ENCODE peak calls at places on chromosomes 7 and 10, in seven cellular contexts. A, U, W, Q, P, C and K are unnamed samples.

GRCh38 chr7:43164757-43165156 is 52.3 kb downstream of the HECW1 start:
- DNase-seq in A (peak), U (no peak), W (no peak), Q (no peak), P (no peak), C (no peak), K (no peak)

GRCh38 chr7:114085313-114085591 is 166.4 kb upstream of the PPP1R3A start:
- DNase-seq in A (peak), U (no peak), W (no peak), Q (no peak), P (no peak), C (no peak), K (no peak)

GRCh38 chr7:107161415-107161814 is 7.4 kb upstream of the HBP1 start:
- DNase-seq in A (no peak), U (no peak), W (no peak), Q (no peak), P (no peak), C (no peak), K (no peak)

GRCh38 chr7:39375047-39375873 is 190.9 kb upstream of the YAE1 start:
- DNase-seq in A (no peak), U (no peak), W (no peak), Q (no peak), P (no peak), C (no peak), K (no peak)

GRCh38 chr7:128903621-128904361 is 6.7 kb downstream of the KCP start:
- DNase-seq in A (peak), U (no peak), W (no peak), Q (no peak), P (no peak), C (peak), K (no peak)

GRCh38 chr10:48469516-48470020 is 135.3 kb downstream of the ARHGAP22 start:
- DNase-seq in A (no peak), U (no peak), W (no peak), Q (no peak), P (no peak), C (peak), K (no peak)

GRCh38 chr7:134941185-134941900 is 45.0 kb upstream of the AGBL3 start:
- DNase-seq in A (no peak), U (no peak), W (no peak), Q (no peak), P (no peak), C (no peak), K (no peak)

GRCh38 chr7:27191716-27192545 is 6.9 kb upstream of the HOXA11 start:
- DNase-seq in A (no peak), U (no peak), W (no peak), Q (no peak), P (no peak), C (no peak), K (no peak)

GRCh38 chr10:88933584-88933983 is 19.0 kb downstream of the ACTA2 start:
- DNase-seq in A (no peak), U (no peak), W (no peak), Q (no peak), P (no peak), C (no peak), K (no peak)

GRCh38 chr7:90713628-90714027 is 117.5 kb downstream of the CDK14 start:
- DNase-seq in A (no peak), U (no peak), W (no peak), Q (no peak), P (no peak), C (no peak), K (no peak)

GRCh38 chr10:2296179-2296578 is 558.9 kb upstream of the ADARB2 start:
- DNase-seq in A (no peak), U (no peak), W (no peak), Q (no peak), P (no peak), C (no peak), K (no peak)

GRCh38 chr10:11115337-11115736 is 97.7 kb downstream of the CELF2 start:
- DNase-seq in A (no peak), U (no peak), W (no peak), Q (no peak), P (no peak), C (no peak), K (no peak)

GRCh38 chr7:2028733-2029132 is 204.0 kb downstream of the MAD1L1 start:
- DNase-seq in A (no peak), U (no peak), W (no peak), Q (no peak), P (no peak), C (peak), K (no peak)

GRCh38 chr10:6141296-6142151 is 52.7 kb downstream of the RBM17 start:
- DNase-seq in A (peak), U (no peak), W (no peak), Q (peak), P (no peak), C (no peak), K (no peak)

GRCh38 chr10:118868618-118869017 is 113.8 kb upstream of the CACUL1 start:
- DNase-seq in A (no peak), U (no peak), W (no peak), Q (no peak), P (no peak), C (no peak), K (no peak)

GRCh38 chr7:131015131-131015954 is 281.3 kb upstream of the KLF14 start:
- DNase-seq in A (no peak), U (no peak), W (no peak), Q (no peak), P (no peak), C (no peak), K (no peak)

GRCh38 chr7:91239171-91239604 is 25.0 kb upstream of the FZD1 start:
- DNase-seq in A (no peak), U (no peak), W (peak), Q (no peak), P (no peak), C (no peak), K (no peak)